ENCODE peak calls at places on chromosome 12, in four cellular contexts. One of them, this sample, is unnamed.

GRCh38 chr12:105325117-105325516 is 5.4 kb upstream of the C12orf75 start:
- DNase-seq in left cardiac atrium: no peak
- DNase-seq in endothelial cell: no peak
- DNase-seq in amniotic stem cell: no peak
- DNase-seq in this sample: no peak

GRCh38 chr12:33349791-33350190 is 89.8 kb downstream of the SYT10 start:
- DNase-seq in endothelial cell: no peak
- DNase-seq in amniotic stem cell: no peak
- DNase-seq in left cardiac atrium: no peak
- DNase-seq in this sample: no peak

GRCh38 chr12:122839907-122840554 is 4.8 kb downstream of the HIP1R start:
- DNase-seq in endothelial cell: no peak
- DNase-seq in left cardiac atrium: no peak
- DNase-seq in amniotic stem cell: no peak
- DNase-seq in this sample: no peak

GRCh38 chr12:130484221-130484620 is 146.5 kb downstream of the PIWIL1 start:
- DNase-seq in amniotic stem cell: no peak
- DNase-seq in left cardiac atrium: no peak
- DNase-seq in endothelial cell: no peak
- DNase-seq in this sample: no peak

GRCh38 chr12:89971880-89972279 is 263.2 kb upstream of the ATP2B1 start:
- DNase-seq in endothelial cell: no peak
- DNase-seq in amniotic stem cell: no peak
- DNase-seq in left cardiac atrium: peak; percentile 26
- DNase-seq in this sample: no peak

GRCh38 chr12:6312529-6313325 is 2.2 kb downstream of the PLEKHG6 start:
- DNase-seq in amniotic stem cell: no peak
- DNase-seq in endothelial cell: no peak
- DNase-seq in left cardiac atrium: no peak
- DNase-seq in this sample: no peak

GRCh38 chr12:131943389-131943788 is 6.4 kb upstream of the EP400 start:
- DNase-seq in endothelial cell: no peak
- DNase-seq in amniotic stem cell: no peak
- DNase-seq in left cardiac atrium: peak; percentile 14
- DNase-seq in this sample: no peak

GRCh38 chr12:91492648-91493047 is 310.0 kb upstream of the DCN start:
- DNase-seq in left cardiac atrium: no peak
- DNase-seq in amniotic stem cell: no peak
- DNase-seq in endothelial cell: no peak
- DNase-seq in this sample: no peak

GRCh38 chr12:116916714-116917114 is 6.0 kb downstream of the FBXW8 start:
- DNase-seq in amniotic stem cell: no peak
- DNase-seq in endothelial cell: no peak
- DNase-seq in left cardiac atrium: no peak
- DNase-seq in this sample: peak; percentile 32

GRCh38 chr12:85755760-85756159 is 80.4 kb downstream of the RASSF9 start:
- DNase-seq in amniotic stem cell: no peak
- DNase-seq in endothelial cell: no peak
- DNase-seq in left cardiac atrium: no peak
- DNase-seq in this sample: no peak

GRCh38 chr12:26319511-26319910 is 124.1 kb downstream of the SSPN start:
- DNase-seq in left cardiac atrium: peak; percentile 53
- DNase-seq in endothelial cell: no peak
- DNase-seq in amniotic stem cell: no peak
- DNase-seq in this sample: no peak

GRCh38 chr12:65123435-65124063 is 2.4 kb upstream of the WIF1 start:
- DNase-seq in left cardiac atrium: no peak
- DNase-seq in endothelial cell: peak; percentile 17
- DNase-seq in amniotic stem cell: peak; percentile 4
- DNase-seq in this sample: peak; percentile 48

GRCh38 chr12:110247340-110248095 is 33.5 kb upstream of the ATP2A2 start:
- DNase-seq in amniotic stem cell: no peak
- DNase-seq in left cardiac atrium: peak; percentile 29
- DNase-seq in endothelial cell: no peak
- DNase-seq in this sample: no peak

GRCh38 chr12:32419520-32419960 is 20.2 kb downstream of the FGD4 start:
- DNase-seq in amniotic stem cell: no peak
- DNase-seq in endothelial cell: no peak
- DNase-seq in left cardiac atrium: no peak
- DNase-seq in this sample: no peak

GRCh38 chr12:25904442-25904841 is 54.0 kb upstream of the RASSF8 start:
- DNase-seq in endothelial cell: no peak
- DNase-seq in amniotic stem cell: no peak
- DNase-seq in left cardiac atrium: no peak
- DNase-seq in this sample: no peak

GRCh38 chr12:4272014-4272975 is 1.3 kb upstream of the CCND2 start:
- DNase-seq in left cardiac atrium: peak; percentile 81
- DNase-seq in amniotic stem cell: no peak
- DNase-seq in endothelial cell: peak; percentile 65
- DNase-seq in this sample: peak; percentile 21

GRCh38 chr12:101642115-101643067 is 47.6 kb downstream of the MYBPC1 start:
- DNase-seq in left cardiac atrium: no peak
- DNase-seq in amniotic stem cell: no peak
- DNase-seq in endothelial cell: peak; percentile 19
- DNase-seq in this sample: no peak

GRCh38 chr12:21276826-21277225 is 57.9 kb downstream of the SLCO1A2 start:
- DNase-seq in endothelial cell: no peak
- DNase-seq in amniotic stem cell: no peak
- DNase-seq in left cardiac atrium: no peak
- DNase-seq in this sample: no peak

GRCh38 chr12:25864287-25864686 is 94.2 kb upstream of the RASSF8 start:
- DNase-seq in endothelial cell: no peak
- DNase-seq in amniotic stem cell: no peak
- DNase-seq in left cardiac atrium: no peak
- DNase-seq in this sample: no peak

GRCh38 chr12:92151916-92152315 is 6.3 kb upstream of the BTG1 start:
- DNase-seq in left cardiac atrium: no peak
- DNase-seq in amniotic stem cell: no peak
- DNase-seq in endothelial cell: no peak
- DNase-seq in this sample: no peak

GRCh38 chr12:111405856-111406473 is at the start of gene SH2B3:
- DNase-seq in endothelial cell: no peak
- DNase-seq in amniotic stem cell: no peak
- DNase-seq in left cardiac atrium: peak; percentile 84
- DNase-seq in this sample: no peak

GRCh38 chr12:96103067-96103650 is 67.8 kb upstream of the LTA4H start:
- DNase-seq in amniotic stem cell: no peak
- DNase-seq in left cardiac atrium: peak; percentile 69
- DNase-seq in endothelial cell: no peak
- DNase-seq in this sample: no peak